ENCODE peak calls at places on chromosomes 3 and 15, in five cellular contexts. One of them, this sample, is unnamed.

GRCh38 chr15:82709081-82709420 is 624 bp downstream of the AP3B2 start:
- DNase-seq in mucosa of descending colon: no peak
- DNase-seq in cardiac muscle cell: no peak
- DNase-seq in NT2/D1: peak; percentile 64
- DNase-seq in AG09309: no peak
- DNase-seq in this sample: no peak

GRCh38 chr3:185582236-185582635 is 3.9 kb upstream of the SENP2 start:
- DNase-seq in mucosa of descending colon: no peak
- DNase-seq in cardiac muscle cell: no peak
- DNase-seq in NT2/D1: peak; percentile 93
- DNase-seq in AG09309: no peak
- DNase-seq in this sample: no peak

GRCh38 chr15:44726136-44726535 is 10.2 kb upstream of the TRIM69 start:
- DNase-seq in mucosa of descending colon: peak; percentile 35
- DNase-seq in cardiac muscle cell: no peak
- DNase-seq in NT2/D1: no peak
- DNase-seq in AG09309: no peak
- DNase-seq in this sample: no peak

GRCh38 chr15:89317188-89317720 is 17.4 kb downstream of the POLG start:
- DNase-seq in mucosa of descending colon: no peak
- DNase-seq in cardiac muscle cell: no peak
- DNase-seq in NT2/D1: no peak
- DNase-seq in AG09309: no peak
- DNase-seq in this sample: no peak

GRCh38 chr3:119301001-119301400 is 6.8 kb downstream of the ARHGAP31 start:
- DNase-seq in mucosa of descending colon: no peak
- DNase-seq in cardiac muscle cell: no peak
- DNase-seq in NT2/D1: no peak
- DNase-seq in AG09309: no peak
- DNase-seq in this sample: peak; percentile 64

GRCh38 chr3:67349551-67350174 is 304.7 kb downstream of the SUCLG2 start:
- DNase-seq in mucosa of descending colon: no peak
- DNase-seq in cardiac muscle cell: no peak
- DNase-seq in NT2/D1: no peak
- DNase-seq in AG09309: no peak
- DNase-seq in this sample: no peak

GRCh38 chr3:156400062-156400461 is 154.9 kb downstream of the SSR3 start:
- DNase-seq in mucosa of descending colon: no peak
- DNase-seq in cardiac muscle cell: no peak
- DNase-seq in NT2/D1: no peak
- DNase-seq in AG09309: no peak
- DNase-seq in this sample: no peak

GRCh38 chr15:97563516-97563915 is 397.0 kb upstream of the ARRDC4 start:
- DNase-seq in mucosa of descending colon: no peak
- DNase-seq in cardiac muscle cell: no peak
- DNase-seq in NT2/D1: no peak
- DNase-seq in AG09309: no peak
- DNase-seq in this sample: no peak

GRCh38 chr3:170531557-170532335 is 54.1 kb downstream of the SLC7A14 start:
- DNase-seq in mucosa of descending colon: no peak
- DNase-seq in cardiac muscle cell: no peak
- DNase-seq in NT2/D1: no peak
- DNase-seq in AG09309: no peak
- DNase-seq in this sample: no peak

GRCh38 chr15:71634820-71635219 is 175.5 kb upstream of the NR2E3 start:
- DNase-seq in mucosa of descending colon: no peak
- DNase-seq in cardiac muscle cell: peak; percentile 22
- DNase-seq in NT2/D1: peak; percentile 70
- DNase-seq in AG09309: no peak
- DNase-seq in this sample: no peak

GRCh38 chr15:51579012-51579411 is 43.6 kb downstream of the DMXL2 start:
- DNase-seq in mucosa of descending colon: no peak
- DNase-seq in cardiac muscle cell: no peak
- DNase-seq in NT2/D1: no peak
- DNase-seq in AG09309: no peak
- DNase-seq in this sample: no peak

GRCh38 chr3:168517514-168518071 is 421.9 kb upstream of the GOLIM4 start:
- DNase-seq in mucosa of descending colon: no peak
- DNase-seq in cardiac muscle cell: no peak
- DNase-seq in NT2/D1: no peak
- DNase-seq in AG09309: no peak
- DNase-seq in this sample: no peak

GRCh38 chr3:113193298-113193697 is 18.1 kb upstream of the BOC start:
- DNase-seq in mucosa of descending colon: no peak
- DNase-seq in cardiac muscle cell: peak; percentile 33
- DNase-seq in NT2/D1: no peak
- DNase-seq in AG09309: no peak
- DNase-seq in this sample: no peak

GRCh38 chr3:55243686-55244085 is 243.4 kb downstream of the WNT5A start:
- DNase-seq in mucosa of descending colon: no peak
- DNase-seq in cardiac muscle cell: peak; percentile 15
- DNase-seq in NT2/D1: no peak
- DNase-seq in AG09309: no peak
- DNase-seq in this sample: no peak

GRCh38 chr3:4493931-4494806 is 1.0 kb downstream of the ITPR1 start:
- DNase-seq in mucosa of descending colon: peak; percentile 23
- DNase-seq in cardiac muscle cell: peak; percentile 27
- DNase-seq in NT2/D1: no peak
- DNase-seq in AG09309: no peak
- DNase-seq in this sample: peak; percentile 48

GRCh38 chr3:122942937-122943827 is 84.4 kb downstream of the SEMA5B start:
- DNase-seq in mucosa of descending colon: peak; percentile 75
- DNase-seq in cardiac muscle cell: peak; percentile 85
- DNase-seq in NT2/D1: peak; percentile 70
- DNase-seq in AG09309: no peak
- DNase-seq in this sample: peak; percentile 78

GRCh38 chr3:187958432-187959003 is 195.4 kb upstream of the LPP start:
- DNase-seq in mucosa of descending colon: peak; percentile 23
- DNase-seq in cardiac muscle cell: no peak
- DNase-seq in NT2/D1: no peak
- DNase-seq in AG09309: no peak
- DNase-seq in this sample: no peak

GRCh38 chr3:12060139-12060831 is 56.1 kb downstream of the SYN2 start:
- DNase-seq in mucosa of descending colon: no peak
- DNase-seq in cardiac muscle cell: no peak
- DNase-seq in NT2/D1: no peak
- DNase-seq in AG09309: no peak
- DNase-seq in this sample: no peak

GRCh38 chr3:72255736-72256559 is 471.0 kb upstream of the PROK2 start:
- DNase-seq in mucosa of descending colon: peak; percentile 88
- DNase-seq in cardiac muscle cell: peak; percentile 77
- DNase-seq in NT2/D1: no peak
- DNase-seq in AG09309: no peak
- DNase-seq in this sample: peak; percentile 73

GRCh38 chr3:192675958-192676649 is 51.2 kb downstream of the FGF12 start:
- DNase-seq in mucosa of descending colon: no peak
- DNase-seq in cardiac muscle cell: no peak
- DNase-seq in NT2/D1: no peak
- DNase-seq in AG09309: no peak
- DNase-seq in this sample: no peak

GRCh38 chr3:79200456-79200855 is 567.3 kb downstream of the ROBO1 start:
- DNase-seq in mucosa of descending colon: no peak
- DNase-seq in cardiac muscle cell: no peak
- DNase-seq in NT2/D1: no peak
- DNase-seq in AG09309: no peak
- DNase-seq in this sample: no peak

GRCh38 chr15:80662756-80663553 is 32.2 kb upstream of the ABHD17C start:
- DNase-seq in mucosa of descending colon: no peak
- DNase-seq in cardiac muscle cell: no peak
- DNase-seq in NT2/D1: no peak
- DNase-seq in AG09309: no peak
- DNase-seq in this sample: no peak

GRCh38 chr15:71485094-71485693 is 325.2 kb upstream of the NR2E3 start:
- DNase-seq in mucosa of descending colon: peak; percentile 8
- DNase-seq in cardiac muscle cell: no peak
- DNase-seq in NT2/D1: no peak
- DNase-seq in AG09309: no peak
- DNase-seq in this sample: no peak

GRCh38 chr3:100158877-100159563 is 44.7 kb upstream of the FILIP1L start:
- DNase-seq in mucosa of descending colon: no peak
- DNase-seq in cardiac muscle cell: no peak
- DNase-seq in NT2/D1: no peak
- DNase-seq in AG09309: no peak
- DNase-seq in this sample: no peak

GRCh38 chr3:127406309-127407025 is 118.6 kb upstream of the PRR20G start:
- DNase-seq in mucosa of descending colon: peak; percentile 9
- DNase-seq in cardiac muscle cell: no peak
- DNase-seq in NT2/D1: no peak
- DNase-seq in AG09309: no peak
- DNase-seq in this sample: no peak

DNA sequence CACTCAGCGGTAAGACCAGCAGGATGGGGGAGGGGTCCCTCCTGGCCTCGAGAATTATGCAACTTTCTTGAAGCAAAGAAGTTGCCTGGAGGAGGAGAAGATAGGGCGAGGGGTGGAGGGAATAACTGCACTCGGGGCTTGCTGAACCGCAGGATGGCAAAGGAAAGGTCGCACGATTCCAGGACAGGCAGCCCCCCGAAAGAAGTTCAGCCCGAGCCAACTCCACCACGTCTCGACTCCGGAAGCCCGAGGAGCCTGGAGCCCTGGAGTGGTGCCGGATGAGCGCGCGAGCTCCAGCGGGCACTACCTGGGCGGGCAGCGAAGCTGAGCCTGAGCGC is 398 bp downstream of the WWTR1 start:
- DNase-seq in mucosa of descending colon: peak; percentile 40
- DNase-seq in cardiac muscle cell: no peak
- DNase-seq in NT2/D1: no peak
- DNase-seq in AG09309: no peak
- DNase-seq in this sample: peak; percentile 57
- H3K4me3 ChIP-seq in mucosa of descending colon: peak overlapping the region; percentile 20
- H3K4me3 ChIP-seq in cardiac muscle cell: peak overlapping the region; percentile 77
- H3K4me3 ChIP-seq in NT2/D1: peak overlapping the region; percentile 85
- H3K4me3 ChIP-seq in AG09309: peak overlapping the region; percentile 77
- H3K4me3 ChIP-seq in this sample: peak overlapping the region; percentile 68

DNA sequence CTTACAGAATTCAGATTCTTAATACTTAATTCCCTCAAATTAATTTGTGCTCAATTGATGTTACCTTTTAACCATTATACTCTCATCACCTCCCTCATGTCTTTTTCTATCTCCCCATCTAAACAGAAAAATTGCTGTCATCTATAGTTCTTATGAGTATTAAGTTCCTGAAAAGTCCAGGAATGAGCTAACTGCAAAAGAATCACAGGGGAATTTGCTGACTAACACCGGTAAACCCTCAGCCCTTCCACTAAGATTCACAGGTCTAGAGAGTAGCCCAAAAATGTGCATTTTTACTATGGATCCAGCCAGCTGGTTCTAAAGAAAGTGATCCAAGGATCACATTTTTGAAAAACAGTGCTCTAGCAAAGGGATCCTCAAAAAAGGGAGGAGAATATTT is 67.0 kb downstream of the SETD2 start:
- DNase-seq in mucosa of descending colon: no peak
- DNase-seq in cardiac muscle cell: no peak
- DNase-seq in NT2/D1: no peak
- DNase-seq in AG09309: no peak
- DNase-seq in this sample: no peak
- H3K4me3 ChIP-seq in mucosa of descending colon: no peak overlapping the region
- H3K4me3 ChIP-seq in cardiac muscle cell: no peak overlapping the region
- H3K4me3 ChIP-seq in NT2/D1: no peak overlapping the region
- H3K4me3 ChIP-seq in AG09309: no peak overlapping the region
- H3K4me3 ChIP-seq in this sample: no peak overlapping the region

GRCh38 chr3:134406331-134407246 is 32.3 kb upstream of the AMOTL2 start:
- DNase-seq in mucosa of descending colon: peak; percentile 69
- DNase-seq in cardiac muscle cell: peak; percentile 55
- DNase-seq in NT2/D1: peak; percentile 75
- DNase-seq in AG09309: no peak
- DNase-seq in this sample: peak; percentile 60
- H3K4me3 ChIP-seq in mucosa of descending colon: no peak overlapping the region
- H3K4me3 ChIP-seq in cardiac muscle cell: peak overlapping the region; percentile 18
- H3K4me3 ChIP-seq in NT2/D1: peak overlapping the region; percentile 33
- H3K4me3 ChIP-seq in AG09309: peak overlapping the region; percentile 13
- H3K4me3 ChIP-seq in this sample: peak overlapping the region; percentile 49

GRCh38 chr3:149732234-149732633 is 20.1 kb downstream of the COMMD2 start:
- DNase-seq in mucosa of descending colon: no peak
- DNase-seq in cardiac muscle cell: no peak
- DNase-seq in NT2/D1: no peak
- DNase-seq in AG09309: no peak
- DNase-seq in this sample: no peak
- H3K4me3 ChIP-seq in mucosa of descending colon: no peak overlapping the region
- H3K4me3 ChIP-seq in cardiac muscle cell: no peak overlapping the region
- H3K4me3 ChIP-seq in NT2/D1: no peak overlapping the region
- H3K4me3 ChIP-seq in AG09309: no peak overlapping the region
- H3K4me3 ChIP-seq in this sample: no peak overlapping the region

GRCh38 chr3:46926447-46926846 is 48.9 kb downstream of the PTH1R start:
- DNase-seq in mucosa of descending colon: no peak
- DNase-seq in cardiac muscle cell: no peak
- DNase-seq in NT2/D1: no peak
- DNase-seq in AG09309: no peak
- DNase-seq in this sample: peak; percentile 42

GRCh38 chr3:46929324-46929723 is 47.2 kb downstream of the CCDC12 start:
- DNase-seq in mucosa of descending colon: peak; percentile 79
- DNase-seq in cardiac muscle cell: no peak
- DNase-seq in NT2/D1: no peak
- DNase-seq in AG09309: no peak
- DNase-seq in this sample: peak; percentile 72

GRCh38 chr3:46927718-46928073 is 48.8 kb downstream of the CCDC12 start:
- DNase-seq in mucosa of descending colon: no peak
- DNase-seq in cardiac muscle cell: no peak
- DNase-seq in NT2/D1: no peak
- DNase-seq in AG09309: no peak
- DNase-seq in this sample: no peak

GRCh38 chr3:46926871-46927717 is 49.5 kb downstream of the CCDC12 start:
- DNase-seq in mucosa of descending colon: peak; percentile 39
- DNase-seq in cardiac muscle cell: no peak
- DNase-seq in NT2/D1: no peak
- DNase-seq in AG09309: no peak
- DNase-seq in this sample: peak; percentile 68

DNA sequence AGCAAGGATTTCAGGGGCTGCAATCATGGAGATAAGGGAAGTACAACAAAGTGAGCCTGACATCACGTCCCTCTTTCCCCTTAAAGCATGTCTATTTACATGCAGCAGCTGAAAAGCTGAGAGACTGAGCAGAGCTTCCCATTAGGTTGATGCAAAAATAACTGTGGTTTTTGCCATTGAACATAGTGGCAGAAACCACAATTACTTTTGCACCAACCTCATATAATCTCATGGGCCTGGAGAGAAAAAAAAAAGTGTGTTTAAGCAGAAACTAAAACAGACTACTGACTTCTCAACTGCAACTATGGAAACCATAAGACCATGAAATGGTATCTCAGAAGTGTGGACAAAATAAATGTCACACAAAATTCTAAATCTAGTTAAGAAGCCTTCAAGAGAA is 48.2 kb downstream of the CCDC12 start:
- DNase-seq in mucosa of descending colon: no peak
- DNase-seq in cardiac muscle cell: no peak
- DNase-seq in NT2/D1: no peak
- DNase-seq in AG09309: no peak
- DNase-seq in this sample: no peak
- H3K4me3 ChIP-seq in mucosa of descending colon: no peak overlapping the region
- H3K4me3 ChIP-seq in cardiac muscle cell: no peak overlapping the region
- H3K4me3 ChIP-seq in NT2/D1: no peak overlapping the region
- H3K4me3 ChIP-seq in AG09309: no peak overlapping the region
- H3K4me3 ChIP-seq in this sample: no peak overlapping the region

GRCh38 chr3:128488636-128488994 is 4.4 kb downstream of the GATA2 start:
- DNase-seq in mucosa of descending colon: no peak
- DNase-seq in cardiac muscle cell: no peak
- DNase-seq in NT2/D1: no peak
- DNase-seq in AG09309: no peak
- DNase-seq in this sample: no peak
- H3K4me3 ChIP-seq in mucosa of descending colon: no peak overlapping the region
- H3K4me3 ChIP-seq in cardiac muscle cell: peak overlapping the region; percentile 58
- H3K4me3 ChIP-seq in NT2/D1: peak overlapping the region; percentile 78
- H3K4me3 ChIP-seq in AG09309: peak overlapping the region; percentile 52
- H3K4me3 ChIP-seq in this sample: peak overlapping the region; percentile 65